ENCODE peak calls at places on chromosomes 7 and 10, in five cellular contexts. One of them, this sample, is unnamed.

GRCh38 chr10:72525277-72525676 is 100.6 kb downstream of the MICU1 start:
- DNase-seq in GM23338: no peak
- DNase-seq in dorsolateral prefrontal cortex: no peak
- DNase-seq in AG04450: no peak
- DNase-seq in lower lobe of right lung: no peak
- DNase-seq in this sample: peak; percentile 31

GRCh38 chr10:124860426-124860825 is 58.8 kb downstream of the ABRAXAS2 start:
- DNase-seq in lower lobe of right lung: no peak
- DNase-seq in dorsolateral prefrontal cortex: no peak
- DNase-seq in GM23338: no peak
- DNase-seq in AG04450: no peak
- DNase-seq in this sample: no peak

GRCh38 chr10:60989400-60989876 is 45.5 kb upstream of the RHOBTB1 start:
- DNase-seq in AG04450: no peak
- DNase-seq in dorsolateral prefrontal cortex: no peak
- DNase-seq in GM23338: no peak
- DNase-seq in lower lobe of right lung: no peak
- DNase-seq in this sample: peak; percentile 86

GRCh38 chr7:143243011-143243410 is 20.2 kb upstream of the GSTK1 start:
- DNase-seq in GM23338: no peak
- DNase-seq in dorsolateral prefrontal cortex: no peak
- DNase-seq in AG04450: no peak
- DNase-seq in lower lobe of right lung: no peak
- DNase-seq in this sample: no peak

GRCh38 chr10:11936389-11937152 is 106.0 kb downstream of the UPF2 start:
- DNase-seq in dorsolateral prefrontal cortex: no peak
- DNase-seq in AG04450: no peak
- DNase-seq in GM23338: peak; percentile 87
- DNase-seq in lower lobe of right lung: no peak
- DNase-seq in this sample: no peak

GRCh38 chr10:29733323-29733722 is 98.6 kb upstream of the SVIL start:
- DNase-seq in AG04450: no peak
- DNase-seq in GM23338: no peak
- DNase-seq in dorsolateral prefrontal cortex: no peak
- DNase-seq in lower lobe of right lung: no peak
- DNase-seq in this sample: no peak

GRCh38 chr10:44244745-44245600 is 139.9 kb downstream of the CXCL12 start:
- DNase-seq in lower lobe of right lung: no peak
- DNase-seq in GM23338: no peak
- DNase-seq in AG04450: no peak
- DNase-seq in dorsolateral prefrontal cortex: no peak
- DNase-seq in this sample: no peak

GRCh38 chr7:46752881-46753366 is 829.0 kb downstream of the TNS3 start:
- DNase-seq in AG04450: no peak
- DNase-seq in dorsolateral prefrontal cortex: no peak
- DNase-seq in GM23338: no peak
- DNase-seq in lower lobe of right lung: no peak
- DNase-seq in this sample: peak; percentile 72

GRCh38 chr7:74356589-74357315 is 67.5 kb downstream of the CLIP2 start:
- DNase-seq in dorsolateral prefrontal cortex: no peak
- DNase-seq in lower lobe of right lung: no peak
- DNase-seq in GM23338: no peak
- DNase-seq in AG04450: no peak
- DNase-seq in this sample: no peak

GRCh38 chr10:77773631-77774426 is 136.2 kb upstream of the KCNMA1 start:
- DNase-seq in dorsolateral prefrontal cortex: no peak
- DNase-seq in AG04450: no peak
- DNase-seq in GM23338: no peak
- DNase-seq in lower lobe of right lung: no peak
- DNase-seq in this sample: no peak

GRCh38 chr7:91620827-91621226 is 259.7 kb downstream of the MTERF1 start:
- DNase-seq in GM23338: no peak
- DNase-seq in dorsolateral prefrontal cortex: no peak
- DNase-seq in AG04450: no peak
- DNase-seq in lower lobe of right lung: no peak
- DNase-seq in this sample: no peak

GRCh38 chr7:24847754-24848153 is 90.5 kb upstream of the GSDME start:
- DNase-seq in AG04450: no peak
- DNase-seq in lower lobe of right lung: no peak
- DNase-seq in GM23338: no peak
- DNase-seq in dorsolateral prefrontal cortex: no peak
- DNase-seq in this sample: no peak

GRCh38 chr7:140384894-140385650 is 13.3 kb downstream of the SLC37A3 start:
- DNase-seq in lower lobe of right lung: no peak
- DNase-seq in GM23338: no peak
- DNase-seq in dorsolateral prefrontal cortex: no peak
- DNase-seq in AG04450: no peak
- DNase-seq in this sample: peak; percentile 38

GRCh38 chr7:81659697-81660395 is 110.0 kb downstream of the HGF start:
- DNase-seq in lower lobe of right lung: no peak
- DNase-seq in dorsolateral prefrontal cortex: no peak
- DNase-seq in AG04450: no peak
- DNase-seq in GM23338: no peak
- DNase-seq in this sample: no peak

GRCh38 chr10:63812491-63812890 is 291.3 kb downstream of the REEP3 start:
- DNase-seq in AG04450: no peak
- DNase-seq in lower lobe of right lung: no peak
- DNase-seq in dorsolateral prefrontal cortex: no peak
- DNase-seq in GM23338: no peak
- DNase-seq in this sample: no peak

GRCh38 chr7:135335628-135336139 is 102.0 kb downstream of the STRA8 start:
- DNase-seq in lower lobe of right lung: no peak
- DNase-seq in GM23338: peak; percentile 98
- DNase-seq in AG04450: peak; percentile 11
- DNase-seq in dorsolateral prefrontal cortex: no peak
- DNase-seq in this sample: peak; percentile 41

GRCh38 chr7:13069832-13070231 is 382.4 kb downstream of the ARL4A start:
- DNase-seq in GM23338: no peak
- DNase-seq in lower lobe of right lung: no peak
- DNase-seq in dorsolateral prefrontal cortex: no peak
- DNase-seq in AG04450: no peak
- DNase-seq in this sample: peak; percentile 48

GRCh38 chr10:13527864-13528137 is 1.0 kb downstream of the BEND7 start:
- DNase-seq in dorsolateral prefrontal cortex: no peak
- DNase-seq in AG04450: no peak
- DNase-seq in lower lobe of right lung: no peak
- DNase-seq in GM23338: no peak
- DNase-seq in this sample: no peak
- H3K4me3 ChIP-seq in dorsolateral prefrontal cortex: peak overlapping the region; percentile 65
- H3K4me3 ChIP-seq in AG04450: peak overlapping the region; percentile 49
- H3K4me3 ChIP-seq in lower lobe of right lung: peak overlapping the region; percentile 62
- H3K4me3 ChIP-seq in GM23338: peak overlapping the region; percentile 66
- H3K4me3 ChIP-seq in this sample: peak overlapping the region; percentile 48

DNA sequence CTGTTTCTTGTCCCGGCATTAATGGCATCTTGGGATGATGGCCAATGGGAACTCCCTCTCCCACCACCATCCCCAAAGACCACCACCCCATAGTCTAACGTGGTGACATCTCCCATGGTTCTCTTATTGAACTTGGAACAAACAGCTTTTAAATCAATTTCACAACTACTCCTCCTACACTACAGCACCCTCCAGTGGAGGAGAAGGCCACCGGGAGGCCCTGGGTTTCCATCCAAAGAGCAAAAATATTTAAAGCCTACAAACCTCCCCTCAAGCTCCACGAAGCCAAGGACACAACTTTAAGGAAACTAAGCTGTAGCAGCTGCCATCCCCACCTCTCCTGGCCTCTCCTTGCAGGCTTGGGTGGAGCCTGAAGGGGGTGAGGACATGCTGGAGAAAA is 94.1 kb upstream of the LANCL2 start:
- DNase-seq in lower lobe of right lung: no peak
- DNase-seq in GM23338: peak; percentile 22
- DNase-seq in AG04450: no peak
- DNase-seq in dorsolateral prefrontal cortex: no peak
- DNase-seq in this sample: no peak
- TF ChIP-seq CTCF in lower lobe of right lung: no peak
- TF ChIP-seq CTCF in GM23338: peak; percentile 53
- TF ChIP-seq CTCF in AG04450: peak; percentile 67
- TF ChIP-seq CTCF in dorsolateral prefrontal cortex: no peak
- TF ChIP-seq CTCF in this sample: peak; percentile 55

DNA sequence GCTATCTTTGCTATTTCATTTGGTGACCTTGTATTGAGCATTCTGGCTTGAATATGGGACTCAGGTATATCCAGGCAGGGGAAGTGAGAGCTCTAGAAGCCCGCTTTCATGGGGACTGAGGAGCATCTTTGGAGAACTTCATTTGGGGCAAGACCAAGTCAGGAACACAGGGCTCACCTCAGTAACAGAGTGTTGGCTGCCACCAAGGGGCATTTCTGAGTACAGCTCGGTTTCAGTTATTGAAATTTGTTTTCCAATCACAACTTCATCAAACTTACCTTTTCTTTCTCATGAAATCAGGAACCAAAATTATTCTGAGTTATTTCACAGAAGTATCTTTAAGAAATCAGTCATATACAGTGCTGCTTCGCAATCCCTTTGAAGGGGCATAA is 337.2 kb downstream of the C7orf25 start:
- DNase-seq in lower lobe of right lung: no peak
- DNase-seq in GM23338: peak; percentile 18
- DNase-seq in AG04450: no peak
- DNase-seq in dorsolateral prefrontal cortex: no peak
- DNase-seq in this sample: peak; percentile 7
- H3K4me3 ChIP-seq in lower lobe of right lung: no peak overlapping the region
- H3K4me3 ChIP-seq in GM23338: no peak overlapping the region
- H3K4me3 ChIP-seq in AG04450: no peak overlapping the region
- H3K4me3 ChIP-seq in dorsolateral prefrontal cortex: no peak overlapping the region
- H3K4me3 ChIP-seq in this sample: no peak overlapping the region

DNA sequence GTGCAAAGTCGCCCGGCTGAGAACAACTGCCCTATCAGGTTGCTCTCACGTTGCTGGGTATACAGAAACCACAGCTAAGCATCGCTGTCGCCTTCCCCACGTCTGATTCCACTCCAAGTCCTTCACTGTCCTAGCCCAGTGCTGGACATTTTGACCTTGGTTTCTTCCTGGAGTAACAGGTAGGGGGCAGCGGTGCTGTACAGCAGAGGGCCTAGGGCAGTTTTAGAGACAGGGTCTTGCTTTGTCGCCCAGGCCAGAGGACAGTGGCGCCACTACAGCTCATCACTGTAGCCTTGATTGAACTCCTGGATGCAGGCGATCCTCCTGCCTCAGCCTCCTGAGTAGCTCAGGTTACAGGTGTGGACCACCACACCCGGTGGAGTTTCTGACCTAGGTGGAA is 2.6 kb downstream of the CLDN15 start:
- DNase-seq in GM23338: peak; percentile 66
- DNase-seq in dorsolateral prefrontal cortex: no peak
- DNase-seq in lower lobe of right lung: no peak
- DNase-seq in AG04450: no peak
- DNase-seq in this sample: no peak
- TF ChIP-seq CTCF in GM23338: peak; percentile 84
- TF ChIP-seq CTCF in dorsolateral prefrontal cortex: peak; percentile 21
- TF ChIP-seq CTCF in lower lobe of right lung: peak; percentile 29
- TF ChIP-seq CTCF in AG04450: peak; percentile 35
- TF ChIP-seq CTCF in this sample: peak; percentile 38

DNA sequence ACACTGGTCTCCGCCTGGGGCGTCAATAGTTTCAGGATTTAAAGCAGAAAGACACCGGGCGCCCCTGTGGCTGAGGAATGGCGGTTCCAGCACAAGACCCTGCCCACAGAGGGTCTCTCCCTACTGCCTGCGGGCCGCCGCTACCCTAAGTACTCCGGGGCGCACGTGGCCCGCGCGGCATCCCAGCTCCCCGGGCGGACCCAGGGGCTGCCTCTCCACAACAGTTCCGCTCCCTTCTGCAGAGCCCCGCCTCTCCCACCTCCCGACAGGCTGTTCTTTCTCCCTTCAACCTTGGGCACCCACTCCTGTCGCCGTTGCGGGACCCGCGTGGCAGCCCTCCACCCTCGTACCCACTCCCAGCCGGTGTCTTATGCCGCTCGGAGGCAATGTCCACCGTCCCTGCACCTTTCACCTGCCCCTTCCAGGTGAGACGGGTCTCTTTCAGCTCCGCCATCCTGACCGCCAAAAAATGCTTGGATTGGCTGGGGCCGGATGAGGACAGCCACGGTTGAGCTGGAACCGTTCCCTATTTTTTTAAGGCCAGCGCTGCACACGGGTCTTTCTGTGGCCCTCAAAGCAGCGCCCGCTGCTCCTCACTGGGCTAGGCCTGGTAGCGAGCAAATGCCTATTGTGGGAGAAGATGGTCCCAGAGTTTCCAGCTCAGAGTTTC is 1.6 kb upstream of the NKX2-3 start:
- DNase-seq in lower lobe of right lung: no peak
- DNase-seq in AG04450: no peak
- DNase-seq in GM23338: peak; percentile 75
- DNase-seq in dorsolateral prefrontal cortex: no peak
- DNase-seq in this sample: no peak
- H3K4me3 ChIP-seq in lower lobe of right lung: no peak overlapping the region
- H3K4me3 ChIP-seq in AG04450: no peak overlapping the region
- H3K4me3 ChIP-seq in GM23338: peak overlapping the region; percentile 46
- H3K4me3 ChIP-seq in dorsolateral prefrontal cortex: no peak overlapping the region
- H3K4me3 ChIP-seq in this sample: no peak overlapping the region

GRCh38 chr10:110497438-110498086 is at the start of gene DUSP5:
- DNase-seq in AG04450: peak; percentile 83
- DNase-seq in dorsolateral prefrontal cortex: peak; percentile 94
- DNase-seq in GM23338: peak; percentile 97
- DNase-seq in lower lobe of right lung: peak; percentile 96
- DNase-seq in this sample: peak; percentile 95

GRCh38 chr10:110500515-110500905 is 2.8 kb downstream of the DUSP5 start:
- DNase-seq in AG04450: no peak
- DNase-seq in dorsolateral prefrontal cortex: no peak
- DNase-seq in GM23338: no peak
- DNase-seq in lower lobe of right lung: no peak
- DNase-seq in this sample: peak; percentile 87

GRCh38 chr10:110498087-110498981 is 627 bp downstream of the DUSP5 start:
- DNase-seq in lower lobe of right lung: peak; percentile 80
- DNase-seq in GM23338: peak; percentile 58
- DNase-seq in AG04450: no peak
- DNase-seq in dorsolateral prefrontal cortex: peak; percentile 35
- DNase-seq in this sample: peak; percentile 58

GRCh38 chr10:110499796-110500514 is 2.2 kb downstream of the DUSP5 start:
- DNase-seq in GM23338: no peak
- DNase-seq in dorsolateral prefrontal cortex: no peak
- DNase-seq in lower lobe of right lung: no peak
- DNase-seq in AG04450: no peak
- DNase-seq in this sample: no peak

GRCh38 chr10:110498982-110499795 is 1.5 kb downstream of the DUSP5 start:
- DNase-seq in lower lobe of right lung: no peak
- DNase-seq in AG04450: peak; percentile 44
- DNase-seq in GM23338: peak; percentile 77
- DNase-seq in dorsolateral prefrontal cortex: no peak
- DNase-seq in this sample: peak; percentile 65
- TF ChIP-seq CTCF in lower lobe of right lung: no peak
- TF ChIP-seq CTCF in AG04450: peak; percentile 56
- TF ChIP-seq CTCF in GM23338: peak; percentile 65
- TF ChIP-seq CTCF in dorsolateral prefrontal cortex: no peak
- TF ChIP-seq CTCF in this sample: peak; percentile 27

GRCh38 chr7:85183296-85183695 is 3.6 kb downstream of the SEMA3D start:
- DNase-seq in GM23338: no peak
- DNase-seq in dorsolateral prefrontal cortex: no peak
- DNase-seq in lower lobe of right lung: no peak
- DNase-seq in AG04450: no peak
- DNase-seq in this sample: no peak
- H3K4me3 ChIP-seq in GM23338: no peak overlapping the region
- H3K4me3 ChIP-seq in dorsolateral prefrontal cortex: no peak overlapping the region
- H3K4me3 ChIP-seq in lower lobe of right lung: no peak overlapping the region
- H3K4me3 ChIP-seq in AG04450: no peak overlapping the region
- H3K4me3 ChIP-seq in this sample: no peak overlapping the region

GRCh38 chr10:51920672-51921071 is 221.3 kb upstream of the CSTF2T start:
- DNase-seq in lower lobe of right lung: no peak
- DNase-seq in dorsolateral prefrontal cortex: no peak
- DNase-seq in AG04450: no peak
- DNase-seq in GM23338: no peak
- DNase-seq in this sample: no peak
- TF ChIP-seq CTCF in lower lobe of right lung: no peak
- TF ChIP-seq CTCF in dorsolateral prefrontal cortex: no peak
- TF ChIP-seq CTCF in AG04450: no peak
- TF ChIP-seq CTCF in GM23338: no peak
- TF ChIP-seq CTCF in this sample: no peak

GRCh38 chr10:104589871-104590270 is 51.2 kb upstream of the SORCS3 start:
- DNase-seq in AG04450: peak; percentile 23
- DNase-seq in lower lobe of right lung: no peak
- DNase-seq in GM23338: no peak
- DNase-seq in dorsolateral prefrontal cortex: no peak
- DNase-seq in this sample: no peak
- H3K4me3 ChIP-seq in AG04450: no peak overlapping the region
- H3K4me3 ChIP-seq in lower lobe of right lung: no peak overlapping the region
- H3K4me3 ChIP-seq in GM23338: no peak overlapping the region
- H3K4me3 ChIP-seq in dorsolateral prefrontal cortex: no peak overlapping the region
- H3K4me3 ChIP-seq in this sample: no peak overlapping the region